ENCODE peak calls at places on chromosomes 5 and 9, in six cellular contexts. M is transverse colon, F is testis, P is uterus, A is Peyer's patch, X is stomach. B is an unnamed sample.

GRCh38 chr5:137252513-137252912 is 246.6 kb downstream of the SPOCK1 start:
- DNase-seq in P (no peak), F (no peak), X (no peak), M (no peak), A (no peak), B (no peak)

GRCh38 chr5:129459485-129460120 is 495 bp upstream of the ADAMTS19 start:
- DNase-seq in M (peak; percentile 12), F (peak; percentile 32), P (peak; percentile 63), X (no peak), A (no peak), B (no peak)

GRCh38 chr9:96020822-96021615 is 145.5 kb downstream of the ERCC6L2 start:
- DNase-seq in M (peak; percentile 33), A (peak; percentile 56), X (no peak), P (no peak), F (peak; percentile 49), B (peak; percentile 52)

GRCh38 chr5:93790401-93790800 is 49.0 kb upstream of the POU5F2 start:
- DNase-seq in F (no peak), P (no peak), X (no peak), M (no peak), A (no peak), B (peak; percentile 74)

GRCh38 chr9:129080608-129081387 is at the start of gene DOLPP1:
- DNase-seq in A (peak; percentile 99), P (peak; percentile 98), M (peak; percentile 99), X (peak; percentile 99), F (peak; percentile 99), B (peak; percentile 99)

GRCh38 chr5:160298189-160298588 is 14.2 kb downstream of the CCNJL start:
- DNase-seq in P (no peak), F (no peak), X (peak; percentile 20), A (no peak), M (no peak), B (no peak)

GRCh38 chr9:94922098-94922607 is 195.7 kb downstream of the AOPEP start:
- DNase-seq in M (no peak), F (peak; percentile 52), P (peak; percentile 64), A (peak; percentile 55), X (no peak), B (peak; percentile 91)

GRCh38 chr5:43193171-43193951 is 1.3 kb downstream of the NIM1K start:
- DNase-seq in P (peak; percentile 40), F (no peak), M (no peak), X (no peak), A (no peak), B (peak; percentile 27)

GRCh38 chr5:116372931-116373597 is 201.6 kb downstream of the SEMA6A start:
- DNase-seq in X (no peak), F (no peak), A (no peak), M (no peak), P (no peak), B (no peak)

GRCh38 chr5:178551468-178551867 is 38.7 kb downstream of the COL23A1 start:
- DNase-seq in M (no peak), A (no peak), F (no peak), P (no peak), X (no peak), B (no peak)

GRCh38 chr5:17022296-17022695 is 86.2 kb upstream of the MYO10 start:
- DNase-seq in X (no peak), M (no peak), A (no peak), F (no peak), P (no peak), B (no peak)

GRCh38 chr5:143315929-143316328 is 87.6 kb downstream of the NR3C1 start:
- DNase-seq in F (no peak), M (no peak), X (no peak), P (no peak), A (no peak), B (no peak)
- H3K4me1 ChIP-seq in F (no peaks in the 10 kb centered on the region), M (no peaks in the 10 kb centered on the region), X (peaks cover 51% of the 10 kb centered on the region), P (peaks cover 6% of the 10 kb centered on the region), A (no peaks in the 10 kb centered on the region), B (peaks cover 39% of the 10 kb centered on the region)

GRCh38 chr9:87796232-87796631 is 70.3 kb downstream of the CTSL start:
- DNase-seq in P (no peak), A (no peak), F (no peak), M (no peak), X (no peak), B (no peak)

GRCh38 chr9:87787735-87788134 is 61.8 kb downstream of the CTSL start:
- DNase-seq in F (no peak), M (no peak), P (no peak), A (no peak), X (no peak), B (no peak)

GRCh38 chr9:87795178-87795577 is 69.3 kb downstream of the CTSL start:
- DNase-seq in M (no peak), A (no peak), P (no peak), X (no peak), F (no peak), B (no peak)

GRCh38 chr9:87793292-87793691 is 67.4 kb downstream of the CTSL start:
- DNase-seq in F (no peak), X (no peak), A (no peak), P (no peak), M (no peak), B (no peak)

GRCh38 chr9:87792831-87793288 is 66.9 kb downstream of the CTSL start:
- DNase-seq in A (peak; percentile 71), M (peak; percentile 50), P (peak; percentile 65), F (peak; percentile 45), X (peak; percentile 40), B (no peak)
- TF ChIP-seq POLR2A in A (no peak), M (no peak), P (no peak), F (no peak), X (no peak), B (no peak)

GRCh38 chr9:114925039-114925438 is 5.4 kb downstream of the TNFSF8 start:
- DNase-seq in A (no peak), F (no peak), M (no peak), X (no peak), P (no peak), B (no peak)
- H3K27me3 ChIP-seq in A (no peaks in the 10 kb centered on the region), F (no peaks in the 10 kb centered on the region), M (no peaks in the 10 kb centered on the region), X (no peaks in the 10 kb centered on the region), P (no peaks in the 10 kb centered on the region), B (no peaks in the 10 kb centered on the region)

GRCh38 chr9:37968228-37968672 is 64.3 kb upstream of the SLC25A51 start:
- DNase-seq in A (peak; percentile 79), F (no peak), P (no peak), M (peak; percentile 47), X (no peak), B (no peak)
- H3K4me1 ChIP-seq in A (peaks cover 20% of the 10 kb centered on the region), F (no peaks in the 10 kb centered on the region), P (no peaks in the 10 kb centered on the region), M (peaks cover 14% of the 10 kb centered on the region), X (peaks cover 72% of the 10 kb centered on the region), B (no peaks in the 10 kb centered on the region)

DNA sequence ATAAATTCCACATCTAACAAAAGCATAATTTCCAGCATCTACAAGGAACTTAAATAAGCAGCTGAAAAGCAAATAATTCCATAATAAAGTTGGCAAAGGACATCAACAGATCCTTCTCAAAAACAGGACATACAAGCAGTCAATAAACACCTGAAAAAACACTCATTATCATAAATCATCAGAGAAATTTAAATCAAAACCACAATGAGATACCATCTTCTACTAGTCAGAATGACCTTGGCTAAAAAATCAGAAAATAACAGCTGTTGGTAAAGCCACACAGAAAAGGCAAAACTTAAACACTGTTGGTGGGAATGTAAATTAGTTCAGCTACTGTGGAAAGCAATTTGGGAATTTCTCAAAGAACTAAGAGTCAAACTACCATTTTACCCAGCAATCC is 1371.1 kb upstream of the ACO1 start:
- DNase-seq in F (no peak), A (no peak), X (no peak), M (no peak), P (no peak), B (no peak)
- TF ChIP-seq POLR2A in F (no peak), A (no peak), X (no peak), M (no peak), P (no peak), B (no peak)